ENCODE peak calls at places on chromosome 14, in eight cellular contexts. One of them, this sample, is unnamed.

GRCh38 chr14:93103392-93104080 is 12.2 kb downstream of the ITPK1 start:
- DNase-seq in cardiac muscle cell: no peak
- DNase-seq in RWPE1: peak
- DNase-seq in IMR-90: no peak
- DNase-seq in CD8-positive, alpha-beta T cell: peak
- DNase-seq in A549: no peak
- DNase-seq in Panc1: no peak
- DNase-seq in PC-3: no peak
- DNase-seq in this sample: peak

GRCh38 chr14:98826618-98827017 is 445.4 kb downstream of the BCL11B start:
- DNase-seq in cardiac muscle cell: no peak
- DNase-seq in RWPE1: no peak
- DNase-seq in IMR-90: no peak
- DNase-seq in CD8-positive, alpha-beta T cell: no peak
- DNase-seq in A549: no peak
- DNase-seq in Panc1: no peak
- DNase-seq in PC-3: no peak
- DNase-seq in this sample: no peak

GRCh38 chr14:99529899-99530298 is 48.7 kb downstream of the CCNK start:
- DNase-seq in cardiac muscle cell: no peak
- DNase-seq in RWPE1: no peak
- DNase-seq in IMR-90: peak
- DNase-seq in CD8-positive, alpha-beta T cell: no peak
- DNase-seq in A549: no peak
- DNase-seq in Panc1: no peak
- DNase-seq in PC-3: no peak
- DNase-seq in this sample: no peak

GRCh38 chr14:30559638-30560071 is 697 bp downstream of the G2E3 start:
- DNase-seq in cardiac muscle cell: peak
- DNase-seq in RWPE1: peak
- DNase-seq in IMR-90: peak
- DNase-seq in CD8-positive, alpha-beta T cell: no peak
- DNase-seq in A549: no peak
- DNase-seq in Panc1: no peak
- DNase-seq in PC-3: peak
- DNase-seq in this sample: no peak

GRCh38 chr14:74491952-74492351 is 1.2 kb downstream of the NPC2 start:
- DNase-seq in cardiac muscle cell: peak
- DNase-seq in RWPE1: peak
- DNase-seq in IMR-90: peak
- DNase-seq in CD8-positive, alpha-beta T cell: no peak
- DNase-seq in A549: peak
- DNase-seq in Panc1: no peak
- DNase-seq in PC-3: peak
- DNase-seq in this sample: no peak

GRCh38 chr14:51620036-51620435 is 31.7 kb upstream of the FRMD6 start:
- DNase-seq in cardiac muscle cell: no peak
- DNase-seq in RWPE1: no peak
- DNase-seq in IMR-90: no peak
- DNase-seq in CD8-positive, alpha-beta T cell: no peak
- DNase-seq in A549: no peak
- DNase-seq in Panc1: no peak
- DNase-seq in PC-3: no peak
- DNase-seq in this sample: no peak

GRCh38 chr14:65748796-65749195 is 336.3 kb downstream of the FUT8 start:
- DNase-seq in cardiac muscle cell: no peak
- DNase-seq in RWPE1: no peak
- DNase-seq in IMR-90: no peak
- DNase-seq in CD8-positive, alpha-beta T cell: no peak
- DNase-seq in A549: no peak
- DNase-seq in Panc1: no peak
- DNase-seq in PC-3: no peak
- DNase-seq in this sample: no peak

GRCh38 chr14:22556021-22556989 is 32.7 kb downstream of the DAD1 start:
- DNase-seq in cardiac muscle cell: no peak
- DNase-seq in RWPE1: peak
- DNase-seq in IMR-90: peak
- DNase-seq in CD8-positive, alpha-beta T cell: peak
- DNase-seq in A549: no peak
- DNase-seq in Panc1: no peak
- DNase-seq in PC-3: peak
- DNase-seq in this sample: peak

GRCh38 chr14:62301076-62301475 is 538.9 kb downstream of the SNAPC1 start:
- DNase-seq in cardiac muscle cell: no peak
- DNase-seq in RWPE1: no peak
- DNase-seq in IMR-90: peak
- DNase-seq in CD8-positive, alpha-beta T cell: no peak
- DNase-seq in A549: no peak
- DNase-seq in Panc1: no peak
- DNase-seq in PC-3: no peak
- DNase-seq in this sample: no peak

GRCh38 chr14:74965770-74966153 is 10.4 kb upstream of the PGF start:
- DNase-seq in cardiac muscle cell: no peak
- DNase-seq in RWPE1: peak
- DNase-seq in IMR-90: peak
- DNase-seq in CD8-positive, alpha-beta T cell: no peak
- DNase-seq in A549: no peak
- DNase-seq in Panc1: no peak
- DNase-seq in PC-3: peak
- DNase-seq in this sample: no peak

GRCh38 chr14:55301722-55302121 is 30.5 kb downstream of the FBXO34 start:
- DNase-seq in cardiac muscle cell: no peak
- DNase-seq in RWPE1: peak
- DNase-seq in IMR-90: peak
- DNase-seq in CD8-positive, alpha-beta T cell: no peak
- DNase-seq in A549: peak
- DNase-seq in Panc1: no peak
- DNase-seq in PC-3: peak
- DNase-seq in this sample: no peak

GRCh38 chr14:26905219-26905618 is 307.4 kb upstream of the NOVA1 start:
- DNase-seq in cardiac muscle cell: no peak
- DNase-seq in RWPE1: no peak
- DNase-seq in IMR-90: no peak
- DNase-seq in CD8-positive, alpha-beta T cell: no peak
- DNase-seq in A549: no peak
- DNase-seq in Panc1: no peak
- DNase-seq in PC-3: peak
- DNase-seq in this sample: no peak

GRCh38 chr14:45198551-45198950 is 54.5 kb downstream of the MIS18BP1 start:
- DNase-seq in cardiac muscle cell: no peak
- DNase-seq in RWPE1: peak
- DNase-seq in IMR-90: peak
- DNase-seq in CD8-positive, alpha-beta T cell: no peak
- DNase-seq in A549: no peak
- DNase-seq in Panc1: no peak
- DNase-seq in PC-3: peak
- DNase-seq in this sample: no peak

GRCh38 chr14:62691613-62692489 is 353.4 kb downstream of the KCNH5 start:
- DNase-seq in cardiac muscle cell: peak
- DNase-seq in RWPE1: peak
- DNase-seq in IMR-90: peak
- DNase-seq in CD8-positive, alpha-beta T cell: no peak
- DNase-seq in A549: peak
- DNase-seq in Panc1: peak
- DNase-seq in PC-3: peak
- DNase-seq in this sample: no peak

GRCh38 chr14:102622262-102622885 is 29.9 kb downstream of the RCOR1 start:
- DNase-seq in cardiac muscle cell: peak
- DNase-seq in RWPE1: no peak
- DNase-seq in IMR-90: no peak
- DNase-seq in CD8-positive, alpha-beta T cell: no peak
- DNase-seq in A549: no peak
- DNase-seq in Panc1: no peak
- DNase-seq in PC-3: no peak
- DNase-seq in this sample: no peak

GRCh38 chr14:74663884-74664283 is 49.0 kb downstream of the AREL1 start:
- DNase-seq in cardiac muscle cell: no peak
- DNase-seq in RWPE1: no peak
- DNase-seq in IMR-90: no peak
- DNase-seq in CD8-positive, alpha-beta T cell: no peak
- DNase-seq in A549: no peak
- DNase-seq in Panc1: no peak
- DNase-seq in PC-3: no peak
- DNase-seq in this sample: no peak

GRCh38 chr14:74531467-74531866 is 37.9 kb downstream of the ISCA2 start:
- DNase-seq in cardiac muscle cell: peak
- DNase-seq in RWPE1: peak
- DNase-seq in IMR-90: peak
- DNase-seq in CD8-positive, alpha-beta T cell: no peak
- DNase-seq in A549: peak
- DNase-seq in Panc1: no peak
- DNase-seq in PC-3: peak
- DNase-seq in this sample: no peak

GRCh38 chr14:51464411-51464810 is 187.3 kb upstream of the FRMD6 start:
- DNase-seq in cardiac muscle cell: no peak
- DNase-seq in RWPE1: no peak
- DNase-seq in IMR-90: no peak
- DNase-seq in CD8-positive, alpha-beta T cell: no peak
- DNase-seq in A549: no peak
- DNase-seq in Panc1: no peak
- DNase-seq in PC-3: no peak
- DNase-seq in this sample: no peak

GRCh38 chr14:99213101-99213500 is 58.9 kb downstream of the BCL11B start:
- DNase-seq in cardiac muscle cell: no peak
- DNase-seq in RWPE1: no peak
- DNase-seq in IMR-90: no peak
- DNase-seq in CD8-positive, alpha-beta T cell: peak
- DNase-seq in A549: no peak
- DNase-seq in Panc1: no peak
- DNase-seq in PC-3: no peak
- DNase-seq in this sample: peak

GRCh38 chr14:24207104-24207543 is 1.6 kb downstream of the TSSK4 start:
- DNase-seq in cardiac muscle cell: no peak
- DNase-seq in RWPE1: no peak
- DNase-seq in IMR-90: no peak
- DNase-seq in CD8-positive, alpha-beta T cell: no peak
- DNase-seq in A549: no peak
- DNase-seq in Panc1: no peak
- DNase-seq in PC-3: no peak
- DNase-seq in this sample: no peak

GRCh38 chr14:53304726-53305381 is 151.7 kb upstream of the DDHD1 start:
- DNase-seq in cardiac muscle cell: no peak
- DNase-seq in RWPE1: no peak
- DNase-seq in IMR-90: peak
- DNase-seq in CD8-positive, alpha-beta T cell: no peak
- DNase-seq in A549: no peak
- DNase-seq in Panc1: no peak
- DNase-seq in PC-3: no peak
- DNase-seq in this sample: no peak
- H3K27ac ChIP-seq in cardiac muscle cell: no peak
- H3K27ac ChIP-seq in RWPE1: no peak
- H3K27ac ChIP-seq in IMR-90: peak
- H3K27ac ChIP-seq in CD8-positive, alpha-beta T cell: no peak
- H3K27ac ChIP-seq in A549: no peak
- H3K27ac ChIP-seq in Panc1: no peak
- H3K27ac ChIP-seq in PC-3: no peak
- H3K27ac ChIP-seq in this sample: no peak

GRCh38 chr14:70259420-70259819 is 70.7 kb upstream of the SLC8A3 start:
- DNase-seq in cardiac muscle cell: no peak
- DNase-seq in RWPE1: no peak
- DNase-seq in IMR-90: no peak
- DNase-seq in CD8-positive, alpha-beta T cell: no peak
- DNase-seq in A549: no peak
- DNase-seq in Panc1: no peak
- DNase-seq in PC-3: no peak
- DNase-seq in this sample: no peak

GRCh38 chr14:70254476-70254961 is 65.8 kb upstream of the SLC8A3 start:
- DNase-seq in cardiac muscle cell: peak
- DNase-seq in RWPE1: peak
- DNase-seq in IMR-90: peak
- DNase-seq in CD8-positive, alpha-beta T cell: no peak
- DNase-seq in A549: peak
- DNase-seq in Panc1: no peak
- DNase-seq in PC-3: peak
- DNase-seq in this sample: no peak

DNA sequence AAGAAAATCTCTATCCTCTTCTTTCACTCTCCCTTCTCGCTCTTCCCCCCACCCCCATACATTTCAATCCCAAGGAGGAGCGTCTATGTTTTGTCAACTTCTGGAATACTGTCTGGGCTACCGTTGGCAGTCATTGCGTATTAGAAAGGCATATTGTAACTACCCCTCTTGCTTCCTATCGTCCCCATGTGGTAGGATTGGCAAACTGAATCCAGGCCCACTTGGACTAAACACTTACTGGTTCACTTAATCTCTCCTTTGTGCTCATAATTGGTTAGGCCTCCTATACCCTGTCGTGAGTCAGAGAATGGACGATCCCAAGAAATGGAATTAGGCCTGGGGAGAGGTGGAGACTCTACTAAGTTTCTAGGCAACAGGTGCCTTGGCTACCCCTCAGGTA is 68.8 kb upstream of the SLC8A3 start:
- DNase-seq in cardiac muscle cell: no peak
- DNase-seq in RWPE1: peak
- DNase-seq in IMR-90: no peak
- DNase-seq in CD8-positive, alpha-beta T cell: no peak
- DNase-seq in A549: peak
- DNase-seq in Panc1: peak
- DNase-seq in PC-3: peak
- DNase-seq in this sample: no peak
- TF ChIP-seq CTCF in cardiac muscle cell: peak
- TF ChIP-seq CTCF in RWPE1: no peak
- TF ChIP-seq CTCF in IMR-90: no peak
- TF ChIP-seq CTCF in CD8-positive, alpha-beta T cell: no peak
- TF ChIP-seq CTCF in A549: peak
- TF ChIP-seq CTCF in Panc1: peak
- TF ChIP-seq CTCF in PC-3: peak
- TF ChIP-seq CTCF in this sample: no peak

GRCh38 chr14:68523326-68523610 is 269.6 kb downstream of the ZFP36L1 start:
- DNase-seq in cardiac muscle cell: no peak
- DNase-seq in RWPE1: no peak
- DNase-seq in IMR-90: no peak
- DNase-seq in CD8-positive, alpha-beta T cell: no peak
- DNase-seq in A549: no peak
- DNase-seq in Panc1: no peak
- DNase-seq in PC-3: no peak
- DNase-seq in this sample: no peak
- H3K27ac ChIP-seq in cardiac muscle cell: peak
- H3K27ac ChIP-seq in RWPE1: peak
- H3K27ac ChIP-seq in IMR-90: no peak
- H3K27ac ChIP-seq in CD8-positive, alpha-beta T cell: no peak
- H3K27ac ChIP-seq in A549: peak
- H3K27ac ChIP-seq in Panc1: peak
- H3K27ac ChIP-seq in PC-3: no peak
- H3K27ac ChIP-seq in this sample: no peak

DNA sequence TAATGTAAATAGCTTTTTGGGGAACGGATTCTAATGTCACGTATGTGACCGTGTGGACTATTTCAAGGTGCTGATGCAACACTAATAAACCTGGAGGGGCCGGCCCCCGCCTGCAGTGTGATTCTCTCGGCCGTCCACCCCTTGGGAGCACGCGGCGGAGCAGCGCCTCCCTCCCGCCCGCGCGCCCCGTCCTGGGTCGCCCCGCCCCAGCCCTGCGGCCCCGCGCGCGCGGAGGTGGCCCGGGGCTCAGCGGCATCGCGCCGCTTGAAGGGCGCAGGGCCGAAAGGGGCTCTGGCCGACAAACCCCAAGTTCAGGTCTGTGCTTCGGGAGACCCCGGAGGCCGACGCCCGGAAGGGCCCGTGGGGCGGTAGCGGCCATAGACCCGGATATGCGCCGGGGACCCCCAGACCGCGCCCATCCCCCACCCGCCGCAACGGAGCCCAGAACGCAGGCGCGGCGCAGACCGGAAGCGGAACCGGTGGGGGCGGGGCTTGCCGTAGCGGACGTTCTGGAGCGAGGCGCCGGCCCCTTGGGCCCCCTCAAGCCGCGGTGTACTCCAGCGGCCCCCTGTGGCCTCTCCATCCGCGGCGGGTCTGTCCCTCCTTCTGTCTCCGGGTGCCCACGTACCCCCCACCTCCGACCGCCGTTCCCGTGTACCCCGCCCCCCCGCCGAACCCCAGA is at the start of gene TEX22:
- DNase-seq in cardiac muscle cell: peak
- DNase-seq in RWPE1: peak
- DNase-seq in IMR-90: peak
- DNase-seq in CD8-positive, alpha-beta T cell: peak
- DNase-seq in A549: peak
- DNase-seq in Panc1: no peak
- DNase-seq in PC-3: peak
- DNase-seq in this sample: peak
- TF ChIP-seq CTCF in cardiac muscle cell: peak
- TF ChIP-seq CTCF in RWPE1: no peak
- TF ChIP-seq CTCF in IMR-90: peak
- TF ChIP-seq CTCF in CD8-positive, alpha-beta T cell: no peak
- TF ChIP-seq CTCF in A549: no peak
- TF ChIP-seq CTCF in Panc1: no peak
- TF ChIP-seq CTCF in PC-3: no peak
- TF ChIP-seq CTCF in this sample: no peak

This sample was measured in CD4-positive, alpha-beta T cell.